ENCODE peak calls at places on chromosomes 11 and 22, in six cellular contexts. One of them, this sample, is unnamed.

GRCh38 chr11:32118025-32118974 is 27.4 kb downstream of the RCN1 start:
- DNase-seq in IMR-90: peak
- DNase-seq in BJ: no peak
- DNase-seq in stimulated activated CD4-positive, alpha-beta T cell treated with anti-CD3 and anti-CD28 coated beads, Interleukin-1b, Interleukin-23, amount 100 ng/mL, for 4 hours: no peak
- DNase-seq in CD8-positive, alpha-beta memory T cell: no peak
- DNase-seq in RCC 7860: peak
- DNase-seq in this sample: no peak

GRCh38 chr11:67384851-67385366 is 6.9 kb upstream of the RAD9A start:
- DNase-seq in BJ: no peak
- DNase-seq in RCC 7860: peak
- DNase-seq in IMR-90: peak
- DNase-seq in stimulated activated CD4-positive, alpha-beta T cell treated with anti-CD3 and anti-CD28 coated beads, Interleukin-1b, Interleukin-23, amount 100 ng/mL, for 4 hours: no peak
- DNase-seq in CD8-positive, alpha-beta memory T cell: no peak
- DNase-seq in this sample: no peak

GRCh38 chr11:8964324-8965320 is at the start of gene TMEM9B:
- DNase-seq in IMR-90: peak
- DNase-seq in RCC 7860: peak
- DNase-seq in CD8-positive, alpha-beta memory T cell: peak
- DNase-seq in BJ: peak
- DNase-seq in stimulated activated CD4-positive, alpha-beta T cell treated with anti-CD3 and anti-CD28 coated beads, Interleukin-1b, Interleukin-23, amount 100 ng/mL, for 4 hours: peak
- DNase-seq in this sample: peak

GRCh38 chr11:31968774-31969433 is 122.0 kb upstream of the RCN1 start:
- DNase-seq in stimulated activated CD4-positive, alpha-beta T cell treated with anti-CD3 and anti-CD28 coated beads, Interleukin-1b, Interleukin-23, amount 100 ng/mL, for 4 hours: no peak
- DNase-seq in RCC 7860: peak
- DNase-seq in BJ: no peak
- DNase-seq in IMR-90: peak
- DNase-seq in CD8-positive, alpha-beta memory T cell: no peak
- DNase-seq in this sample: no peak

GRCh38 chr11:123286761-123287160 is 91.7 kb upstream of the CLMP start:
- DNase-seq in BJ: no peak
- DNase-seq in IMR-90: peak
- DNase-seq in CD8-positive, alpha-beta memory T cell: no peak
- DNase-seq in RCC 7860: no peak
- DNase-seq in stimulated activated CD4-positive, alpha-beta T cell treated with anti-CD3 and anti-CD28 coated beads, Interleukin-1b, Interleukin-23, amount 100 ng/mL, for 4 hours: no peak
- DNase-seq in this sample: no peak

GRCh38 chr11:63862923-63863322 is 24.0 kb downstream of the MARK2 start:
- DNase-seq in IMR-90: no peak
- DNase-seq in BJ: no peak
- DNase-seq in RCC 7860: no peak
- DNase-seq in stimulated activated CD4-positive, alpha-beta T cell treated with anti-CD3 and anti-CD28 coated beads, Interleukin-1b, Interleukin-23, amount 100 ng/mL, for 4 hours: no peak
- DNase-seq in CD8-positive, alpha-beta memory T cell: no peak
- DNase-seq in this sample: no peak

GRCh38 chr22:50317178-50317577 is 9.6 kb downstream of the DENND6B start:
- DNase-seq in RCC 7860: no peak
- DNase-seq in stimulated activated CD4-positive, alpha-beta T cell treated with anti-CD3 and anti-CD28 coated beads, Interleukin-1b, Interleukin-23, amount 100 ng/mL, for 4 hours: no peak
- DNase-seq in CD8-positive, alpha-beta memory T cell: no peak
- DNase-seq in BJ: no peak
- DNase-seq in IMR-90: no peak
- DNase-seq in this sample: no peak

GRCh38 chr11:45451766-45452440 is 165.8 kb upstream of the SYT13 start:
- DNase-seq in BJ: no peak
- DNase-seq in RCC 7860: no peak
- DNase-seq in IMR-90: peak
- DNase-seq in CD8-positive, alpha-beta memory T cell: no peak
- DNase-seq in stimulated activated CD4-positive, alpha-beta T cell treated with anti-CD3 and anti-CD28 coated beads, Interleukin-1b, Interleukin-23, amount 100 ng/mL, for 4 hours: no peak
- DNase-seq in this sample: no peak

GRCh38 chr11:133833899-133834296 is 11.4 kb downstream of the SPATA19 start:
- DNase-seq in stimulated activated CD4-positive, alpha-beta T cell treated with anti-CD3 and anti-CD28 coated beads, Interleukin-1b, Interleukin-23, amount 100 ng/mL, for 4 hours: no peak
- DNase-seq in BJ: no peak
- DNase-seq in RCC 7860: no peak
- DNase-seq in IMR-90: no peak
- DNase-seq in CD8-positive, alpha-beta memory T cell: no peak
- DNase-seq in this sample: no peak

GRCh38 chr11:18151581-18151980 is 19.2 kb downstream of the MRGPRX3 start:
- DNase-seq in stimulated activated CD4-positive, alpha-beta T cell treated with anti-CD3 and anti-CD28 coated beads, Interleukin-1b, Interleukin-23, amount 100 ng/mL, for 4 hours: no peak
- DNase-seq in IMR-90: no peak
- DNase-seq in BJ: no peak
- DNase-seq in RCC 7860: no peak
- DNase-seq in CD8-positive, alpha-beta memory T cell: no peak
- DNase-seq in this sample: no peak

GRCh38 chr11:119671048-119671447 is 58.0 kb downstream of the NECTIN1 start:
- DNase-seq in CD8-positive, alpha-beta memory T cell: no peak
- DNase-seq in BJ: peak
- DNase-seq in stimulated activated CD4-positive, alpha-beta T cell treated with anti-CD3 and anti-CD28 coated beads, Interleukin-1b, Interleukin-23, amount 100 ng/mL, for 4 hours: no peak
- DNase-seq in RCC 7860: no peak
- DNase-seq in IMR-90: peak
- DNase-seq in this sample: no peak

GRCh38 chr11:12123799-12124198 is 13.4 kb downstream of the MICAL2 start:
- DNase-seq in RCC 7860: no peak
- DNase-seq in IMR-90: peak
- DNase-seq in BJ: no peak
- DNase-seq in CD8-positive, alpha-beta memory T cell: no peak
- DNase-seq in stimulated activated CD4-positive, alpha-beta T cell treated with anti-CD3 and anti-CD28 coated beads, Interleukin-1b, Interleukin-23, amount 100 ng/mL, for 4 hours: no peak
- DNase-seq in this sample: no peak

GRCh38 chr11:27694992-27695391 is 5.3 kb downstream of the BDNF start:
- DNase-seq in IMR-90: no peak
- DNase-seq in BJ: no peak
- DNase-seq in stimulated activated CD4-positive, alpha-beta T cell treated with anti-CD3 and anti-CD28 coated beads, Interleukin-1b, Interleukin-23, amount 100 ng/mL, for 4 hours: no peak
- DNase-seq in CD8-positive, alpha-beta memory T cell: no peak
- DNase-seq in RCC 7860: no peak
- DNase-seq in this sample: no peak

GRCh38 chr22:46066691-46067090 is 83.6 kb upstream of the PPARA start:
- DNase-seq in IMR-90: no peak
- DNase-seq in RCC 7860: peak
- DNase-seq in CD8-positive, alpha-beta memory T cell: no peak
- DNase-seq in stimulated activated CD4-positive, alpha-beta T cell treated with anti-CD3 and anti-CD28 coated beads, Interleukin-1b, Interleukin-23, amount 100 ng/mL, for 4 hours: no peak
- DNase-seq in BJ: no peak
- DNase-seq in this sample: no peak

GRCh38 chr22:25700996-25701815 is 40.8 kb upstream of the MYO18B start:
- DNase-seq in stimulated activated CD4-positive, alpha-beta T cell treated with anti-CD3 and anti-CD28 coated beads, Interleukin-1b, Interleukin-23, amount 100 ng/mL, for 4 hours: no peak
- DNase-seq in RCC 7860: no peak
- DNase-seq in CD8-positive, alpha-beta memory T cell: no peak
- DNase-seq in BJ: peak
- DNase-seq in IMR-90: peak
- DNase-seq in this sample: no peak

GRCh38 chr11:124078591-124078990 is 36.7 kb upstream of the VWA5A start:
- DNase-seq in stimulated activated CD4-positive, alpha-beta T cell treated with anti-CD3 and anti-CD28 coated beads, Interleukin-1b, Interleukin-23, amount 100 ng/mL, for 4 hours: no peak
- DNase-seq in RCC 7860: no peak
- DNase-seq in IMR-90: no peak
- DNase-seq in CD8-positive, alpha-beta memory T cell: no peak
- DNase-seq in BJ: no peak
- DNase-seq in this sample: no peak

GRCh38 chr11:111539426-111540113 is 950 bp upstream of the LAYN start:
- DNase-seq in stimulated activated CD4-positive, alpha-beta T cell treated with anti-CD3 and anti-CD28 coated beads, Interleukin-1b, Interleukin-23, amount 100 ng/mL, for 4 hours: no peak
- DNase-seq in BJ: no peak
- DNase-seq in IMR-90: no peak
- DNase-seq in RCC 7860: no peak
- DNase-seq in CD8-positive, alpha-beta memory T cell: peak
- DNase-seq in this sample: peak

This sample was measured in immature natural killer cell.